ENCODE peak calls at places on chromosomes 11 and 22, in four cellular contexts. One of them, this sample, is unnamed.

GRCh38 chr11:128448981-128449713 is 138.2 kb downstream of the ETS1 start:
- DNase-seq in GM23248: no peak
- DNase-seq in transverse colon: no peak
- DNase-seq in stimulated activated naive CD4-positive, alpha-beta T cell: no peak
- DNase-seq in this sample: no peak

GRCh38 chr11:2841411-2842190 is 44.0 kb downstream of the CDKN1C start:
- DNase-seq in stimulated activated naive CD4-positive, alpha-beta T cell: no peak
- DNase-seq in GM23248: no peak
- DNase-seq in transverse colon: no peak
- DNase-seq in this sample: no peak

GRCh38 chr11:2507212-2507901 is 62.5 kb downstream of the KCNQ1 start:
- DNase-seq in GM23248: no peak
- DNase-seq in stimulated activated naive CD4-positive, alpha-beta T cell: no peak
- DNase-seq in transverse colon: peak
- DNase-seq in this sample: no peak

GRCh38 chr22:16955678-16956210 is 52.3 kb downstream of the GAB4 start:
- DNase-seq in GM23248: no peak
- DNase-seq in stimulated activated naive CD4-positive, alpha-beta T cell: peak
- DNase-seq in transverse colon: no peak
- DNase-seq in this sample: peak

GRCh38 chr22:44928064-44928463 is 81.7 kb downstream of the PHF21B start:
- DNase-seq in GM23248: no peak
- DNase-seq in transverse colon: no peak
- DNase-seq in stimulated activated naive CD4-positive, alpha-beta T cell: no peak
- DNase-seq in this sample: no peak

GRCh38 chr22:30195245-30196140 is 51.1 kb downstream of the LIF start:
- DNase-seq in stimulated activated naive CD4-positive, alpha-beta T cell: no peak
- DNase-seq in GM23248: peak
- DNase-seq in transverse colon: no peak
- DNase-seq in this sample: no peak

GRCh38 chr11:107996025-107996776 is 12.5 kb upstream of the CUL5 start:
- DNase-seq in stimulated activated naive CD4-positive, alpha-beta T cell: no peak
- DNase-seq in transverse colon: peak
- DNase-seq in GM23248: no peak
- DNase-seq in this sample: no peak

GRCh38 chr11:105202844-105203548 is 63.4 kb upstream of the CARD18 start:
- DNase-seq in transverse colon: peak
- DNase-seq in GM23248: no peak
- DNase-seq in stimulated activated naive CD4-positive, alpha-beta T cell: no peak
- DNase-seq in this sample: no peak

GRCh38 chr22:44786136-44786535 is 33.8 kb downstream of the ARHGAP8 start:
- DNase-seq in transverse colon: no peak
- DNase-seq in stimulated activated naive CD4-positive, alpha-beta T cell: no peak
- DNase-seq in GM23248: no peak
- DNase-seq in this sample: no peak

GRCh38 chr22:37982938-37983859 is 1.2 kb downstream of the SOX10 start:
- DNase-seq in stimulated activated naive CD4-positive, alpha-beta T cell: no peak
- DNase-seq in transverse colon: no peak
- DNase-seq in GM23248: no peak
- DNase-seq in this sample: no peak